ENCODE peak calls at places on chromosomes 11 and 22, in six cellular contexts. T, Z, P, K, C and B are unnamed samples.
A peak's percentile ranks its signal among the peaks of the same experiment; 100 is the strongest.

GRCh38 chr11:76329983-76330382 is 50.9 kb downstream of the THAP12 start:
- DNase-seq in K (no peak), Z (no peak), T (no peak), P (no peak), C (no peak), B (no peak)

GRCh38 chr11:111777094-111778046 is 11.2 kb upstream of the PPP2R1B start:
- DNase-seq in T (no peak), C (peak; percentile 35), P (no peak), K (peak; percentile 33), Z (no peak), B (peak; percentile 63)

GRCh38 chr22:46001426-46002106 is 24.6 kb upstream of the WNT7B start:
- DNase-seq in C (peak; percentile 45), Z (peak; percentile 58), T (peak; percentile 63), P (peak; percentile 65), K (no peak), B (no peak)

GRCh38 chr22:24400726-24401596 is 26.4 kb upstream of the ADORA2A start:
- DNase-seq in T (no peak), Z (peak; percentile 28), P (no peak), K (no peak), C (no peak), B (peak; percentile 23)

GRCh38 chr11:101046947-101047346 is 82.7 kb downstream of the PGR start:
- DNase-seq in P (no peak), C (no peak), Z (no peak), K (no peak), T (no peak), B (no peak)

GRCh38 chr11:134911514-134912180 is 499.6 kb upstream of the B3GAT1 start:
- DNase-seq in K (no peak), T (no peak), P (no peak), Z (no peak), C (no peak), B (no peak)

GRCh38 chr11:129278586-129279319 is 86.6 kb upstream of the ARHGAP32 start:
- DNase-seq in Z (peak; percentile 54), T (no peak), C (peak; percentile 18), K (no peak), P (peak; percentile 69), B (no peak)

GRCh38 chr11:105432241-105432995 is 177.5 kb upstream of the GRIA4 start:
- DNase-seq in K (no peak), Z (no peak), P (no peak), C (no peak), T (no peak), B (no peak)

GRCh38 chr11:94455861-94456260 is 37.8 kb downstream of the MRE11 start:
- DNase-seq in T (no peak), K (no peak), C (no peak), P (no peak), Z (no peak), B (peak; percentile 91)

GRCh38 chr11:69878927-69879733 is 59.9 kb upstream of the FGF3 start:
- DNase-seq in C (no peak), T (no peak), Z (no peak), P (peak; percentile 53), K (no peak), B (no peak)

GRCh38 chr22:31947296-31947695 is 3.0 kb downstream of the YWHAH start:
- DNase-seq in C (no peak), T (no peak), P (no peak), Z (no peak), K (peak; percentile 53), B (peak; percentile 58)

GRCh38 chr11:2964782-2965181 is 27.3 kb downstream of the NAP1L4 start:
- DNase-seq in T (no peak), K (no peak), P (no peak), C (no peak), Z (no peak), B (no peak)

GRCh38 chr22:42401562-42402334 is 30.5 kb downstream of the NFAM1 start:
- DNase-seq in K (no peak), P (no peak), C (no peak), T (no peak), Z (no peak), B (peak; percentile 14)

GRCh38 chr11:18727499-18728236 is 1.7 kb upstream of the IGSF22 start:
- DNase-seq in T (no peak), C (peak; percentile 48), K (peak; percentile 47), P (no peak), Z (peak; percentile 52), B (peak; percentile 33)

GRCh38 chr11:14541180-14541579 is 21.0 kb upstream of the PSMA1 start:
- DNase-seq in T (peak; percentile 59), C (no peak), P (no peak), Z (no peak), K (no peak), B (no peak)

GRCh38 chr11:46248270-46249102 is 29.0 kb upstream of the CREB3L1 start:
- DNase-seq in T (no peak), K (no peak), Z (no peak), P (no peak), C (no peak), B (peak; percentile 90)

GRCh38 chr11:109422755-109423113 is 744 bp downstream of the C11orf87 start:
- DNase-seq in P (no peak), K (no peak), C (peak; percentile 23), T (no peak), Z (peak; percentile 46), B (peak; percentile 7)

GRCh38 chr11:35419713-35420333 is 465 bp upstream of the SLC1A2 start:
- DNase-seq in K (no peak), Z (peak; percentile 53), C (no peak), T (no peak), P (peak; percentile 61), B (no peak)

GRCh38 chr11:117204283-117205080 is 5.3 kb downstream of the TAGLN start:
- DNase-seq in C (no peak), K (no peak), T (no peak), Z (no peak), P (no peak), B (no peak)
- H3K4me3 ChIP-seq in C (no peak overlapping the region), K (no peak overlapping the region), T (no peak overlapping the region), Z (peak overlapping the region; percentile 58), P (no peak overlapping the region), B (no peak overlapping the region)

GRCh38 chr11:23406131-23406819 is 546.0 kb upstream of the CCDC179 start:
- DNase-seq in C (no peak), T (no peak), K (no peak), Z (no peak), P (no peak), B (no peak)

GRCh38 chr11:23403210-23404185 is 543.2 kb upstream of the CCDC179 start:
- DNase-seq in P (peak; percentile 59), C (no peak), K (no peak), T (no peak), Z (no peak), B (no peak)

GRCh38 chr11:23399995-23400394 is 539.7 kb upstream of the CCDC179 start:
- DNase-seq in Z (no peak), C (no peak), K (no peak), T (peak; percentile 18), P (peak; percentile 61), B (no peak)

GRCh38 chr11:23405350-23405937 is 545.2 kb upstream of the CCDC179 start:
- DNase-seq in P (peak; percentile 53), Z (no peak), K (no peak), T (no peak), C (no peak), B (no peak)

GRCh38 chr11:23404225-23405160 is 544.2 kb upstream of the CCDC179 start:
- DNase-seq in Z (no peak), T (no peak), K (no peak), P (peak; percentile 54), C (no peak), B (no peak)
- TF ChIP-seq CTCF in Z (no peak), T (no peak), K (no peak), P (no peak), C (no peak), B (no peak)

GRCh38 chr11:50070389-50070788 is 37.7 kb downstream of the OR4C45 start:
- DNase-seq in T (no peak), C (no peak), Z (no peak), K (no peak), P (no peak), B (no peak)
- H3K36me3 ChIP-seq in T (no peaks in the 10 kb centered on the region), C (no peaks in the 10 kb centered on the region), Z (no peaks in the 10 kb centered on the region), K (no peaks in the 10 kb centered on the region), P (no peaks in the 10 kb centered on the region), B (no peaks in the 10 kb centered on the region)

GRCh38 chr22:20964090-20964798 is 2.8 kb upstream of the AIFM3 start:
- DNase-seq in T (no peak), P (no peak), K (no peak), C (no peak), Z (peak; percentile 44), B (no peak)
- H3K4me3 ChIP-seq in T (peak overlapping the region; percentile 23), P (no peak overlapping the region), K (peak overlapping the region; percentile 50), C (peak overlapping the region; percentile 37), Z (peak overlapping the region; percentile 56), B (peak overlapping the region; percentile 27)

GRCh38 chr11:19895776-19896175 is 183.1 kb downstream of the NAV2 start:
- DNase-seq in K (no peak), T (no peak), C (no peak), Z (no peak), P (no peak), B (peak; percentile 85)
- TF ChIP-seq CTCF in K (no peak), T (no peak), C (no peak), Z (no peak), P (no peak), B (no peak)

GRCh38 chr11:47731466-47731865 is 16.3 kb upstream of the AGBL2 start:
- DNase-seq in C (no peak), T (no peak), P (no peak), K (no peak), Z (no peak), B (no peak)

GRCh38 chr11:47723041-47723440 is 7.9 kb upstream of the AGBL2 start:
- DNase-seq in P (no peak), K (no peak), T (no peak), C (no peak), Z (no peak), B (no peak)

GRCh38 chr11:47725445-47726442 is 10.6 kb upstream of the AGBL2 start:
- DNase-seq in Z (no peak), T (no peak), C (no peak), P (no peak), K (no peak), B (no peak)

GRCh38 chr11:47724041-47724729 is 9.0 kb upstream of the AGBL2 start:
- DNase-seq in P (no peak), K (peak; percentile 78), C (no peak), Z (no peak), T (no peak), B (peak; percentile 35)

DNA sequence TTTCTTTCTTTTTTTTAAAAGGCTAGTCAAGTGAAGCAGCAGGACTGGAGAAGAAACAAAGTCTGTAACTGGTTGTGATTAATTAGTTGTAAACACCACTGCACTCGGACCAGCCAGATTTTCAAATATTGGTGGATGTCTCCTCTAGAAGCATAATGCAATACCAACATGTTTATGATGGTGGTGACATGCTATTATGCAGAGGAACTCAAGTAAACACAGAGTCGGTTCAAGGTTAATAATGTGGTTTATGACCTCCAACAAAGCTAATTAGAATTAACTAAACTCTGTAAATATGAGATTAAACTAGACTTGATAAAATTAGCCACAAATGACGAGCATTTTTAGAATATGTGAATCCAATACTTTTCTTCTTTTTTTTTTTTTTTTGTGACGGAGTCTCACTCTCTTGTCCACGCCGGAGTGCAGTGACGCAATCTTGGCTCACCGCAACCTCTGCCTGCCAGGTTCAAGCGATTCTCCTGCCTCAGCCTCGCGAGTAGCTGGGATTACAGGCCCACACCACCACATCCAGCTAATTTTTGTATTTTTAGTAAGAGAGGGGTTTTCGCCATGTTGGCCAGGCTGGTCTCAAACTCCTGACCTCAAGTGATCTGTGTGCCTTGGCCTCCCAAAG is 11.8 kb upstream of the AGBL2 start:
- DNase-seq in P (no peak), C (no peak), K (no peak), Z (no peak), T (no peak), B (no peak)
- H3K36me3 ChIP-seq in P (peaks cover 99% of the 10 kb centered on the region), C (peaks cover 58% of the 10 kb centered on the region), K (peaks cover 37% of the 10 kb centered on the region), Z (peaks cover 7% of the 10 kb centered on the region), T (peaks cover 52% of the 10 kb centered on the region), B (peaks cover 31% of the 10 kb centered on the region)

GRCh38 chr11:110711448-110711775 is 825 bp downstream of the ARHGAP20 start:
- DNase-seq in Z (no peak), K (no peak), T (no peak), C (no peak), P (no peak), B (no peak)
- H3K4me3 ChIP-seq in Z (peak overlapping the region; percentile 85), K (peak overlapping the region; percentile 58), T (peak overlapping the region; percentile 54), C (no peak overlapping the region), P (peak overlapping the region; percentile 77), B (peak overlapping the region; percentile 21)